ENCODE peak calls at places on chromosomes 12 and 14, in five cellular contexts. O is EL, Q is amniotic epithelial cell, X is HS-27A, T is GM06990. L is an unnamed sample.

GRCh38 chr14:49999216-49999761 is 106.4 kb downstream of the ARF6 start:
- DNase-seq in Q (peak), X (peak), O (peak), T (peak), L (peak)

GRCh38 chr12:130775953-130776856 is 60.1 kb upstream of the RIMBP2 start:
- DNase-seq in O (peak), Q (peak), X (peak), T (no peak), L (peak)

GRCh38 chr14:103730490-103731035 is 15.0 kb downstream of the ZFYVE21 start:
- DNase-seq in Q (peak), T (no peak), X (no peak), O (no peak), L (no peak)

GRCh38 chr12:49059385-49060232 is 985 bp downstream of the KMT2D start:
- DNase-seq in Q (peak), O (peak), T (peak), X (no peak), L (peak)

GRCh38 chr12:58313091-58313855 is 371.9 kb downstream of the ATP23 start:
- DNase-seq in Q (peak), T (no peak), O (peak), X (peak), L (peak)

GRCh38 chr12:124506145-124506831 is 61.1 kb downstream of the NCOR2 start:
- DNase-seq in Q (peak), T (no peak), X (no peak), O (peak), L (no peak)

GRCh38 chr12:45235087-45236025 is 19.5 kb downstream of the ANO6 start:
- DNase-seq in X (no peak), O (peak), Q (peak), T (no peak), L (peak)

GRCh38 chr12:19681007-19681406 is 241.7 kb downstream of the AEBP2 start:
- DNase-seq in X (no peak), O (no peak), Q (no peak), T (no peak), L (no peak)

GRCh38 chr12:94305293-94305957 is 154.2 kb downstream of the CEP83 start:
- DNase-seq in Q (peak), O (no peak), X (no peak), T (peak), L (no peak)

GRCh38 chr12:31456562-31456961 is 130.6 kb upstream of the SINHCAF start:
- DNase-seq in T (no peak), X (no peak), O (no peak), Q (no peak), L (no peak)

GRCh38 chr14:90842726-90843125 is 26.5 kb upstream of the TTC7B start:
- DNase-seq in X (no peak), O (no peak), T (no peak), Q (no peak), L (no peak)

GRCh38 chr12:6899837-6900519 is 4.6 kb upstream of the LRRC23 start:
- DNase-seq in Q (peak), O (no peak), X (no peak), T (no peak), L (no peak)

GRCh38 chr14:68232643-68233055 is 413.1 kb downstream of the RAD51B start:
- DNase-seq in T (peak), O (peak), Q (peak), X (peak), L (peak)

GRCh38 chr14:94897092-94897491 is 127.2 kb upstream of the GSC start:
- DNase-seq in Q (no peak), X (no peak), O (peak), T (no peak), L (peak)

GRCh38 chr14:93161411-93161940 is 23.2 kb downstream of the MOAP1 start:
- DNase-seq in X (no peak), T (no peak), O (no peak), Q (no peak), L (no peak)

GRCh38 chr12:113043240-113043639 is 13.3 kb upstream of the DTX1 start:
- DNase-seq in O (no peak), T (no peak), Q (no peak), X (no peak), L (no peak)

L was measured in brain microvascular endothelial cell.